ENCODE peak calls at places on chromosomes 12 and 14, in five cellular contexts. M is GM12891, J is transverse colon, C is K562, S is body of pancreas. N is an unnamed sample.

GRCh38 chr14:22334275-22334577 is 254.8 kb downstream of the DAD1 start:
- DNase-seq in S (no peak), J (no peak), C (no peak), M (no peak), N (no peak)

GRCh38 chr12:67572492-67572891 is 76.1 kb upstream of the DYRK2 start:
- DNase-seq in S (no peak), J (no peak), M (no peak), C (no peak), N (no peak)

GRCh38 chr12:80709811-80710726 is 2.6 kb downstream of the MYF6 start:
- DNase-seq in S (no peak), C (no peak), J (no peak), M (no peak), N (no peak)

GRCh38 chr12:19035552-19035951 is 94.0 kb upstream of the PLEKHA5 start:
- DNase-seq in C (no peak), S (no peak), J (no peak), M (no peak), N (no peak)

GRCh38 chr12:124699878-124700277 is 132.5 kb upstream of the NCOR2 start:
- DNase-seq in S (no peak), C (no peak), M (no peak), J (no peak), N (no peak)

GRCh38 chr12:133233993-133234564 is 1.6 kb downstream of the ANHX start:
- DNase-seq in M (no peak), S (no peak), C (no peak), J (no peak), N (no peak)

GRCh38 chr14:77482422-77482821 is 16.2 kb downstream of the ISM2 start:
- DNase-seq in J (no peak), S (no peak), C (no peak), M (no peak), N (no peak)

GRCh38 chr14:105053421-105053820 is 11.8 kb downstream of the GPR132 start:
- DNase-seq in C (no peak), M (no peak), J (no peak), S (no peak), N (no peak)

GRCh38 chr12:24960222-24960855 is 11.4 kb upstream of the BCAT1 start:
- DNase-seq in S (peak), J (peak), M (no peak), C (peak), N (no peak)

DNA sequence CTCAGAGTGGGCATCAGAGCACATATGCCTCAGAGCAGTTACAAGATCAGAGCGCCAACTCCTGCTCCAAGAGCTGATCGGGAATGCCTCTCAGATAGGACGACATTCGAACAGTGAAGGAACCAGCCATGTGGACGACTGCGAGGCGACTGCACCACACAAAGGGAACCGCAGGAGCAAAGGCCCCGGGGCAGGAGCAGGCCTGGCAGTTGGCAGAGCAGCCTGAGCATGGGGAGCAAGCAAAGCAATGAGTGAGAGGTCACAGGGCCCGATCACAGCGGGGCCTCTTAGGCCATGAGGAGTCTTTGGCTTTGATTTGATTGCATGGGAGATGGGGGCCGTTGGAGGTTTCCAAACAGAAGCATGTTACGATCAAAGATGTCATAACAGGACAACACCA is 90.3 kb downstream of the LGMN start:
- DNase-seq in C (no peak), J (no peak), S (no peak), M (no peak), N (no peak)
- TF ChIP-seq POLR2A in C (no peak), J (no peak), S (no peak), M (no peak), N (no peak)

GRCh38 chr12:6338955-6339761 is 2.7 kb downstream of the TNFRSF1A start:
- DNase-seq in J (no peak), C (no peak), M (no peak), S (no peak), N (no peak)

GRCh38 chr12:6340745-6341438 is 984 bp downstream of the TNFRSF1A start:
- DNase-seq in J (no peak), C (no peak), S (no peak), M (no peak), N (peak)

GRCh38 chr12:6342140-6342889 is 439 bp upstream of the TNFRSF1A start:
- DNase-seq in S (no peak), J (no peak), M (no peak), C (no peak), N (no peak)

GRCh38 chr12:6343518-6343917 is 1.6 kb upstream of the TNFRSF1A start:
- DNase-seq in C (peak), S (no peak), J (no peak), M (no peak), N (no peak)

GRCh38 chr12:6341439-6342139 is at the start of gene TNFRSF1A:
- DNase-seq in C (peak), M (no peak), S (peak), J (peak), N (peak)
- TF ChIP-seq POLR2A in C (peak), M (no peak), S (no peak), J (peak), N (no peak)

GRCh38 chr12:31964280-31964679 is 5.1 kb downstream of the RESF1 start:
- DNase-seq in J (no peak), M (no peak), S (no peak), C (no peak), N (no peak)

GRCh38 chr12:31967569-31967968 is 8.4 kb downstream of the RESF1 start:
- DNase-seq in M (no peak), C (no peak), S (no peak), J (no peak), N (no peak)

GRCh38 chr12:31970199-31970598 is 11.0 kb downstream of the RESF1 start:
- DNase-seq in M (no peak), J (no peak), S (no peak), C (no peak), N (no peak)

GRCh38 chr12:31965090-31965489 is 5.9 kb downstream of the RESF1 start:
- DNase-seq in S (no peak), C (no peak), J (no peak), M (no peak), N (no peak)

DNA sequence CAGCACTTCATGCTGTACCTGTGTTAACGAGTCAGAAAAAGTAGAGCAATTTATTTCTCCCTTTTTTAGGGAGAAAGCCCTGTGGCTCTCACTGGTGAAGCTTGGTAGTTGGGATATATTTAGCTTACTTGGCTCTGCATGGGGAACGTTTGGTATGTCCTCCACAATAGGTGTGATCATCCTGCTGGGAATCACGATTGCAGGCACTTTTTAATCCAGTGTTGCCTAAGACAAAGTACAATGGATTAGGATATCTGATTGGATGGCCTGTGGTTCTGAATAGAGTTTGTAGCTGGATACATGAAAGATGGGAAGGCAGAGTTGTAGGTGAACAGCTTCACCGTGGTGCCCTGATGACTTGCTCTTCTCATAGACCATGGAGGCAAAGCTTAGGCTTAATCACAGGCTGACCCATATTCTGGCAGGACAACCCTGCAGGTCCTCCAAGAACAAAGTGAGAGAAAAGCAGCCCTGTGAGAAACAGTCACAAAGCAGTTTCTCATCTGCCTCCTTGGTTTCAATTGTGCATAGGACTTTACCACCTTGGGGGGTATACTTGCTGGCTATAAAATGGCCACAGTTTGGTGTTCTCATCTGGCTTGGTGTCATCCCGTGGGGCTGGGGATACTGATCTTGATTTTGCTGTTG is 7.5 kb downstream of the RESF1 start:
- DNase-seq in C (no peak), S (no peak), J (no peak), M (no peak), N (no peak)
- TF ChIP-seq POLR2A in C (no peak), S (no peak), J (no peak), M (no peak), N (no peak)

GRCh38 chr14:103539056-103539825 is 10.2 kb downstream of the TRMT61A start:
- DNase-seq in J (no peak), S (no peak), M (no peak), C (no peak), N (no peak)
- TF ChIP-seq POLR2A in J (no peak), S (no peak), M (no peak), C (no peak), N (no peak)

GRCh38 chr12:62631531-62632520 is 165.2 kb downstream of the MON2 start:
- DNase-seq in J (peak), S (peak), M (peak), C (no peak), N (peak)
- TF ChIP-seq POLR2A in J (no peak), S (no peak), M (no peak), C (no peak), N (no peak)

DNA sequence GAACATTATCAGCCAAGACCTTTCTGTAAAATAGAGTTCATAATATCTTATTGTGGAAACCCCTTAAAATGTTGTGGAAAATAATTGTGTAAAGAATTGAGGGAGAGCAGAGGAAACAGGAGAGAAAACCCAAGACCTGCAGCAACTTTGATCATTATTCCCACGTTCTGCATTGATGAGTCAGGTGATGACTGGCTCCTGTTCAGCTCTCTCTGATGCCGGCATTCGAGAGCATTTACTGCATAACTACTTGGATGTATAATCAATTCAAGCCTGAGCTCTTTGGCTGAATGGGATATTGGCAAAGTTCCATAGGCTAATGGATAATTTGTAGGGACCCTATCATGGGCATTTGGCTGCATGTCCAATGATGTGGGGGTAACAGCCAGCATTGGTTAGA is 176.3 kb upstream of the ARID2 start:
- DNase-seq in J (no peak), M (no peak), C (no peak), S (no peak), N (no peak)
- TF ChIP-seq POLR2A in J (no peak), M (no peak), C (no peak), S (no peak), N (no peak)

GRCh38 chr14:54565236-54566151 is 1.4 kb upstream of the SAMD4A start:
- DNase-seq in C (peak), S (peak), M (peak), J (peak), N (peak)
- TF ChIP-seq POLR2A in C (no peak), S (peak), M (no peak), J (peak), N (peak)

N was measured in spleen.